ENCODE peak calls at places on chromosome 11, in seven cellular contexts. W is heart left ventricle, M is IMR-90, B is psoas muscle, Y is neural progenitor cell, P is sigmoid colon, A is pancreas. X is an unnamed sample.
A peak's percentile ranks its signal among the peaks of the same experiment; 100 is the strongest.

GRCh38 chr11:66328036-66328306 is 8.3 kb downstream of the RIN1 start:
- DNase-seq in W (no peak), M (no peak), B (peak; percentile 53), Y (no peak), P (no peak), A (no peak), X (no peak)

GRCh38 chr11:65418681-65419459 is 3.7 kb upstream of the NEAT1 start:
- DNase-seq in W (peak; percentile 98), M (peak; percentile 91), B (peak; percentile 99), Y (peak; percentile 84), P (peak; percentile 99), A (peak; percentile 89), X (peak; percentile 46)

GRCh38 chr11:97883086-97883485 is 1137.7 kb upstream of the CNTN5 start:
- DNase-seq in W (no peak), M (no peak), B (no peak), Y (no peak), P (no peak), A (no peak), X (no peak)

GRCh38 chr11:131305005-131305404 is 65.4 kb upstream of the NTM start:
- DNase-seq in W (no peak), M (peak; percentile 57), B (no peak), Y (no peak), P (no peak), A (no peak), X (no peak)

GRCh38 chr11:122642472-122642922 is 13.0 kb upstream of the UBASH3B start:
- DNase-seq in W (no peak), M (peak; percentile 95), B (no peak), Y (no peak), P (no peak), A (no peak), X (no peak)

GRCh38 chr11:28146123-28146751 is 38.0 kb downstream of the METTL15 start:
- DNase-seq in W (no peak), M (peak; percentile 92), B (no peak), Y (peak; percentile 10), P (no peak), A (no peak), X (no peak)

GRCh38 chr11:313787-314547 is at the start of gene IFITM1:
- DNase-seq in W (peak; percentile 68), M (peak; percentile 84), B (peak; percentile 52), Y (peak; percentile 60), P (no peak), A (no peak), X (peak; percentile 46)

GRCh38 chr11:107275632-107276031 is 182.0 kb downstream of the CWF19L2 start:
- DNase-seq in W (no peak), M (no peak), B (no peak), Y (no peak), P (no peak), A (no peak), X (no peak)

GRCh38 chr11:21364866-21365624 is 695.7 kb downstream of the NELL1 start:
- DNase-seq in W (no peak), M (no peak), B (no peak), Y (no peak), P (no peak), A (no peak), X (no peak)

GRCh38 chr11:16790484-16791240 is 52.2 kb downstream of the C11orf58 start:
- DNase-seq in W (no peak), M (no peak), B (no peak), Y (no peak), P (no peak), A (peak; percentile 27), X (no peak)

GRCh38 chr11:26231252-26231661 is 100.7 kb upstream of the ANO3 start:
- DNase-seq in W (no peak), M (peak; percentile 94), B (no peak), Y (no peak), P (no peak), A (no peak), X (no peak)

GRCh38 chr11:116948375-116948774 is 111.0 kb upstream of the APOA1 start:
- DNase-seq in W (no peak), M (peak; percentile 54), B (no peak), Y (no peak), P (no peak), A (no peak), X (no peak)

GRCh38 chr11:120815260-120816100 is 208.4 kb upstream of the TBCEL start:
- DNase-seq in W (no peak), M (no peak), B (no peak), Y (peak; percentile 36), P (no peak), A (no peak), X (no peak)

GRCh38 chr11:64352099-64353005 is 6.6 kb upstream of the RPS6KA4 start:
- DNase-seq in W (no peak), M (no peak), B (peak; percentile 57), Y (no peak), P (no peak), A (no peak), X (no peak)

GRCh38 chr11:65786786-65787636 is at the start of gene OVOL1:
- DNase-seq in W (no peak), M (no peak), B (peak; percentile 45), Y (peak; percentile 54), P (no peak), A (peak; percentile 88), X (no peak)

GRCh38 chr11:28086569-28086968 is 21.4 kb downstream of the KIF18A start:
- DNase-seq in W (no peak), M (peak; percentile 92), B (no peak), Y (no peak), P (no peak), A (no peak), X (no peak)

GRCh38 chr11:34323601-34324000 is 34.2 kb downstream of the ABTB2 start:
- DNase-seq in W (no peak), M (no peak), B (no peak), Y (no peak), P (no peak), A (no peak), X (no peak)

GRCh38 chr11:75394086-75394840 is 5.1 kb upstream of the RPS3 start:
- DNase-seq in W (no peak), M (no peak), B (no peak), Y (no peak), P (no peak), A (no peak), X (no peak)

GRCh38 chr11:13061294-13061990 is 52.3 kb downstream of the RASSF10 start:
- DNase-seq in W (no peak), M (no peak), B (no peak), Y (no peak), P (no peak), A (no peak), X (no peak)

GRCh38 chr11:54558919-54559318 is 44.9 kb downstream of the OR4C46 start:
- DNase-seq in W (no peak), M (no peak), B (no peak), Y (no peak), P (no peak), A (no peak), X (no peak)
- H3K9me3 ChIP-seq in W (peaks cover 53% of the 10 kb centered on the region), M (peaks cover 2% of the 10 kb centered on the region), B (peaks cover 11% of the 10 kb centered on the region), Y (peaks cover 13% of the 10 kb centered on the region), P (peaks cover 22% of the 10 kb centered on the region), A (no peaks in the 10 kb centered on the region), X (no peaks in the 10 kb centered on the region)

GRCh38 chr11:115802641-115803040 is 298.4 kb upstream of the CADM1 start:
- DNase-seq in W (no peak), M (no peak), B (no peak), Y (no peak), P (no peak), A (no peak), X (no peak)

GRCh38 chr11:115808351-115808940 is 304.2 kb upstream of the CADM1 start:
- DNase-seq in W (no peak), M (no peak), B (no peak), Y (no peak), P (no peak), A (no peak), X (no peak)

GRCh38 chr11:115803341-115803740 is 299.1 kb upstream of the CADM1 start:
- DNase-seq in W (no peak), M (no peak), B (no peak), Y (no peak), P (no peak), A (no peak), X (no peak)

DNA sequence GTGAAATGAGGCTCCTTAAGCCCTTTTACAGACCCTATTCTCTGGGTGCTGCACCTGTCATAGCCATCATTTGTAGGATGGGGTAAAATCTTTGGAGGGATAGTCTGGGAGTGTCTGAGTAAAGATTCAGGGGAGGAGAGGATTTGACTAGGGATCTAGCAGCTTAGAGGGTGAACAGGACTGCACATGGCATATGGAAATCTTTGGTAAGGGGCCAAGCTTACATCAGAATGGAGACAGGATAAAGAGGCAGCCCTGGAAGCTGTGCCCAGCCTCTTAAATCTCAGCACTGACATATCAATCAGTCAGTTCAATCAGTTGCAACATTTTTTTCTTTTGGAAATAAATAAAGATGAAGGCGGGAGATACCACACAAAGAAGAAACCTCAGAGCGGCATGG is 301.8 kb upstream of the CADM1 start:
- DNase-seq in W (no peak), M (no peak), B (no peak), Y (no peak), P (no peak), A (no peak), X (no peak)
- H3K9me3 ChIP-seq in W (peaks cover 36% of the 10 kb centered on the region), M (peaks cover 13% of the 10 kb centered on the region), B (peaks cover 14% of the 10 kb centered on the region), Y (no peaks in the 10 kb centered on the region), P (no peaks in the 10 kb centered on the region), A (no peaks in the 10 kb centered on the region), X (no peaks in the 10 kb centered on the region)

DNA sequence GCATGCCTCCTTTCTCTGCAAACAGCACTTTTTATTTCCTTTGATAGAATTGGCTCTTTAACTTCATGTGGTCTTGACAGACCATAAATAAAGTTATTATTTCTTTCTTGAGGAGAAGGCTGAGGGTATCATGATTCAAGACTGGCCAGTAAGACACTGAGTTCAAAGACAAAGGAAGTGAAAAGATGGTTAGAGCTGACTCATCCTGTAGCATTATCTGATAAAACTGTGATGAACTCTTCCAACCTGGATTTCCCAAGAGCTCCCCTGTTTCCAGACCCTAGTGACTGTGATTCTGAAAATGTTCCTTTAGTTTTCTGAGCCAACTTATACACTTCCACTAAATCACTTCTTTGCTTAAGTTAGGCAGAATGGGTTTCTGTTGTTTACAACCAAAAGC is 179.3 kb upstream of the FAT3 start:
- DNase-seq in W (no peak), M (no peak), B (no peak), Y (no peak), P (no peak), A (no peak), X (no peak)
- H3K9me3 ChIP-seq in W (no peaks in the 10 kb centered on the region), M (no peaks in the 10 kb centered on the region), B (no peaks in the 10 kb centered on the region), Y (no peaks in the 10 kb centered on the region), P (no peaks in the 10 kb centered on the region), A (no peaks in the 10 kb centered on the region), X (no peaks in the 10 kb centered on the region)

DNA sequence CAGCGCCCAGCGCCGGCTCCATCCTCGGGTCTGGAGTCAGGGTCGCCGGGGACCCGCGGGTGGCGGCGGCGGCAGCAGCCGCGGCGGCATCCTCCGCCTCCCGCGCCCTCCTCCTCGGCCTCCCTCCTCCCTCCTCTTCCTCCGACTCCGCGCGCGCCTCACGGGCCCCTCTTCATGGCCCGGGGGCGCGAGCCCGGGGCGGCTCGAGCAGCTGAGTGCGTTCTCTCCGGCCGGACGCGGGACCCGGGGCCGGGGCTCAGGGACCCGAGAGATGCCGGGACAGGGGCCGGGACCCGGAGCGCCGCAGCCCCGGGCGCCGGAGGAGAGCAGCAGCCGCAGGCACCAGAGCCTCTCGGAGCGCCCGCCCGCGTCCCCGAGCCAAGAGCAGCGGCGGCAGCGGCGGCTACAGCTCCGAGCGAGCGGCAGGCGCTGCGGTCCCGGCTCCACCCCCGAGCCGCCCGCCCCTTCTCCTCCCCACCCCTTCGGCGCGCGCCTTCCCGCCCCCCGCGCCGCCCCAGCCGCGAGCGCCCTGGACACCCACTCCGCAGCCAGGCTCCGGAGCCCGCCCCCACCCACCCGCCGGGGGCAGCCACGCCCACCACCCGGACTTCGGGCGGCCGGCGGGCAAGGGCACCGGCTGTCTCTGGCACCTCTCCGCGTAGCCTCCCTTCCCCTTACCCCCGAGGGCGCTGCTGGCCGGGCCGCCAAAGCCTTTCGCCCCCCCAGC is at the start of gene CHST1:
- DNase-seq in W (peak; percentile 60), M (no peak), B (peak; percentile 77), Y (peak; percentile 74), P (peak; percentile 74), A (peak; percentile 80), X (no peak)
- H3K9me3 ChIP-seq in W (no peaks in the 10 kb centered on the region), M (no peaks in the 10 kb centered on the region), B (no peaks in the 10 kb centered on the region), Y (no peaks in the 10 kb centered on the region), P (no peaks in the 10 kb centered on the region), A (no peaks in the 10 kb centered on the region), X (no peaks in the 10 kb centered on the region)

X was measured in T-helper 17 cell.